ENCODE peak calls at places on chromosome 2, in ten cellular contexts. X is GM23338; N is CD8-positive, alpha-beta T cell; E is HFFc6; T is esophagus squamous epithelium; J is HFF-Myc; K is IMR-90; S is AG10803; P is upper lobe of right lung; G is GM20000. W is an unnamed sample.

GRCh38 chr2:63525905-63526304 is 62.4 kb downstream of the WDPCP start:
- DNase-seq in J (no peak), T (no peak), S (no peak), P (no peak), K (no peak), G (no peak), X (no peak), E (no peak), N (no peak), W (no peak)

GRCh38 chr2:50118951-50119702 is 912.8 kb downstream of the NRXN1 start:
- DNase-seq in P (no peak), K (no peak), E (no peak), T (no peak), J (no peak), X (peak; percentile 77), S (no peak), N (no peak), G (no peak), W (no peak)

GRCh38 chr2:185130685-185131084 is 532.4 kb downstream of the ZNF804A start:
- DNase-seq in X (no peak), N (no peak), G (no peak), J (no peak), S (no peak), K (no peak), E (no peak), P (no peak), T (no peak), W (no peak)

GRCh38 chr2:8822218-8822617 is 15.2 kb downstream of the KIDINS220 start:
- DNase-seq in G (no peak), S (peak; percentile 27), K (peak; percentile 33), X (no peak), P (no peak), E (no peak), T (no peak), N (no peak), J (no peak), W (no peak)

GRCh38 chr2:180505203-180505602 is 475.2 kb upstream of the UBE2E3 start:
- DNase-seq in N (no peak), P (no peak), T (no peak), X (no peak), E (peak; percentile 45), G (no peak), K (peak; percentile 70), S (peak; percentile 20), J (no peak), W (no peak)

GRCh38 chr2:147782521-147782920 is 62.3 kb upstream of the ACVR2A start:
- DNase-seq in J (no peak), T (no peak), E (no peak), K (peak; percentile 80), G (no peak), X (peak; percentile 6), N (no peak), S (peak; percentile 18), P (no peak), W (no peak)

GRCh38 chr2:84905181-84906107 is at the start of gene TMSB10:
- DNase-seq in K (peak; percentile 80), P (peak; percentile 94), S (peak; percentile 86), X (peak; percentile 64), N (peak; percentile 90), E (peak; percentile 88), G (peak; percentile 95), T (peak; percentile 55), J (no peak), W (peak; percentile 72)

GRCh38 chr2:201775326-201775725 is 5.4 kb downstream of the ALS2 start:
- DNase-seq in E (no peak), P (no peak), X (no peak), G (no peak), T (no peak), K (no peak), N (no peak), S (no peak), J (no peak), W (no peak)

GRCh38 chr2:22801071-22801470 is 583.9 kb upstream of the KLHL29 start:
- DNase-seq in N (no peak), J (no peak), E (no peak), S (no peak), T (no peak), K (no peak), G (no peak), P (no peak), X (no peak), W (no peak)

GRCh38 chr2:129801575-129801974 is 177.9 kb upstream of the RAB6C start:
- DNase-seq in P (no peak), X (no peak), T (no peak), N (no peak), J (no peak), K (peak; percentile 41), S (peak; percentile 58), G (no peak), E (peak; percentile 7), W (no peak)

GRCh38 chr2:20759487-20759886 is 63.4 kb downstream of the LDAH start:
- DNase-seq in G (no peak), X (no peak), K (no peak), J (no peak), N (no peak), E (no peak), S (no peak), P (no peak), T (no peak), W (no peak)

GRCh38 chr2:20752293-20752692 is 70.6 kb downstream of the LDAH start:
- DNase-seq in E (no peak), X (no peak), S (no peak), K (no peak), P (no peak), G (no peak), T (no peak), N (no peak), J (no peak), W (no peak)

GRCh38 chr2:20757405-20758090 is 65.4 kb downstream of the LDAH start:
- DNase-seq in G (no peak), K (no peak), X (no peak), E (no peak), T (no peak), N (no peak), S (no peak), J (no peak), P (no peak), W (no peak)

GRCh38 chr2:20758997-20759396 is 63.9 kb downstream of the LDAH start:
- DNase-seq in T (no peak), X (no peak), N (no peak), J (no peak), G (no peak), K (no peak), E (no peak), P (no peak), S (no peak), W (no peak)

DNA sequence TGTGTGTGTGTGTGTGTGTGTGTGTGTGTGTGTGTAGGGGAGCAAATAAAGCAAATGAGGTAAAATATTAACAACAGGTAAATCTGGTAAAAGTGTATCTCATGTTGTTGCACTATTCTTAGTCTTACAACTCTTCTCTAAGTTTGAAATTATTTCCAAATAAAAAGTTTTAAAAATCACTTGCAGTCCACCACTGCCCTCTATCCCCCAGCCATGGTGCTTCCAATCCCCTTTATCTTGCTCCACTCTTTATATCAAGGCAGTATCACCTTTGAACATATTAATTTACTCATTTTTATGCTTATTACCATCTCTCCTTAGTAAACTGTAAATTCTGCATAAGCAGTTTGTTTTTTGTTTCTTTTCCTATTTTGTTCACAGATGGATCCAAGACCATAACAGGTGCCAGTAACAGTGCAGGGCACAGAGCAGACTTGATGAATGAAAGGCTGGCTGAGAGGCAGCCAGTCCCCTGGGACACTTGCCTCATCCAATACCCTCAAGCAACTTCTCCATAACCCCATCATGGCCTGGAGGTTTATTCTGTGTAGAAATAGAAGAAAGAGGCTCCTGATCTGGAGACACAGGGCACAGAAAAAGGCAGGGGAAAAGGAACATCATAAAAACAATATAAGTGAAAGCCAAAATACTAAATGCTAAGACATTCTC is 67.6 kb downstream of the LDAH start:
- DNase-seq in K (peak; percentile 7), G (no peak), J (no peak), E (no peak), N (no peak), T (no peak), S (no peak), P (no peak), X (no peak), W (no peak)
- TF ChIP-seq CTCF in K (peak; percentile 43), G (no peak), J (no peak), E (peak; percentile 34), N (no peak), T (no peak), S (peak; percentile 6), P (peak; percentile 24), X (peak; percentile 29), W (no peak)

GRCh38 chr2:74142340-74142739 is 5.4 kb downstream of the BOLA3 start:
- DNase-seq in T (no peak), J (peak; percentile 21), X (peak; percentile 74), E (no peak), K (no peak), S (no peak), P (no peak), G (no peak), N (no peak), W (no peak)
- TF ChIP-seq CTCF in T (peak; percentile 38), J (peak; percentile 28), X (peak; percentile 61), E (peak; percentile 43), K (no peak), S (no peak), P (peak; percentile 9), G (no peak), N (no peak), W (no peak)

GRCh38 chr2:61419129-61419528 is 51.8 kb downstream of the USP34 start:
- DNase-seq in P (no peak), K (no peak), S (peak; percentile 38), N (no peak), J (no peak), X (no peak), T (no peak), E (no peak), G (no peak), W (no peak)

GRCh38 chr2:61421611-61422010 is 49.3 kb downstream of the USP34 start:
- DNase-seq in K (peak; percentile 12), T (no peak), P (no peak), N (no peak), S (no peak), G (no peak), E (no peak), J (no peak), X (no peak), W (no peak)

GRCh38 chr2:61416871-61417645 is 53.8 kb downstream of the USP34 start:
- DNase-seq in X (no peak), S (no peak), P (no peak), K (no peak), N (no peak), G (no peak), J (no peak), E (no peak), T (no peak), W (no peak)

GRCh38 chr2:61420986-61421546 is 49.8 kb downstream of the USP34 start:
- DNase-seq in G (no peak), P (no peak), N (no peak), K (no peak), X (no peak), S (no peak), T (no peak), E (no peak), J (no peak), W (no peak)

GRCh38 chr2:61419570-61419969 is 51.3 kb downstream of the USP34 start:
- DNase-seq in S (no peak), P (no peak), G (no peak), T (no peak), K (no peak), J (no peak), E (no peak), X (no peak), N (no peak), W (no peak)
- TF ChIP-seq CTCF in S (no peak), P (no peak), G (no peak), T (peak; percentile 32), K (no peak), J (no peak), E (peak; percentile 34), X (no peak), N (no peak), W (no peak)

GRCh38 chr2:14634223-14634884 is 1.8 kb downstream of the LRATD1 start:
- DNase-seq in J (no peak), G (peak; percentile 77), P (peak; percentile 93), K (peak; percentile 54), T (no peak), N (no peak), X (peak; percentile 89), E (no peak), S (peak; percentile 72), W (peak; percentile 56)
- TF ChIP-seq CTCF in J (peak; percentile 62), G (peak; percentile 30), P (peak; percentile 67), K (peak; percentile 62), T (peak; percentile 89), N (no peak), X (peak; percentile 76), E (peak; percentile 55), S (peak; percentile 70), W (peak; percentile 73)